ENCODE peak calls at places on chromosome 4, in seven cellular contexts. A, U, Y, V, O, C and M are unnamed samples.

GRCh38 chr4:43835869-43836268 is 612.7 kb downstream of the KCTD8 start:
- DNase-seq in V (no peak), O (no peak), Y (no peak), U (peak; percentile 54), A (no peak), C (no peak), M (no peak)

GRCh38 chr4:89108068-89108467 is 3.3 kb upstream of the TIGD2 start:
- DNase-seq in V (no peak), Y (no peak), O (no peak), A (no peak), C (no peak), U (no peak), M (no peak)

GRCh38 chr4:138666366-138666765 is 349.2 kb upstream of the NOCT start:
- DNase-seq in A (no peak), Y (no peak), C (no peak), O (no peak), V (no peak), U (peak; percentile 60), M (no peak)

GRCh38 chr4:23931489-23931830 is 41.6 kb upstream of the PPARGC1A start:
- DNase-seq in O (no peak), A (no peak), Y (no peak), U (no peak), V (no peak), C (no peak), M (no peak)

GRCh38 chr4:110640608-110641007 is 17.7 kb upstream of the PITX2 start:
- DNase-seq in Y (no peak), A (no peak), V (no peak), U (no peak), O (no peak), C (no peak), M (no peak)

GRCh38 chr4:75514949-75515612 is 808 bp downstream of the THAP6 start:
- DNase-seq in O (no peak), A (no peak), Y (no peak), U (no peak), C (no peak), V (no peak), M (no peak)

GRCh38 chr4:145289403-145290076 is 109.2 kb upstream of the OTUD4 start:
- DNase-seq in U (no peak), O (no peak), A (peak; percentile 17), Y (no peak), V (no peak), C (no peak), M (no peak)

GRCh38 chr4:85929926-85930325 is 429.9 kb downstream of the MAPK10 start:
- DNase-seq in Y (no peak), V (no peak), U (no peak), O (no peak), C (no peak), A (no peak), M (no peak)

GRCh38 chr4:18676136-18676922 is 654.8 kb upstream of the LCORL start:
- DNase-seq in A (no peak), V (no peak), C (no peak), Y (no peak), O (no peak), U (no peak), M (no peak)

GRCh38 chr4:1192091-1192492 is 19.7 kb upstream of the SPON2 start:
- DNase-seq in V (peak; percentile 68), C (no peak), Y (peak; percentile 85), U (no peak), O (no peak), A (peak; percentile 92), M (no peak)